ENCODE peak calls at places on chromosome 22, in six cellular contexts. One of them, this sample, is unnamed.
A peak's percentile ranks its signal among the peaks of the same experiment; 100 is the strongest.

GRCh38 chr22:19368876-19369275 is 62.7 kb downstream of the HIRA start:
- DNase-seq in Karpas-422: no peak
- DNase-seq in sigmoid colon: peak; percentile 41
- DNase-seq in CD4-positive, alpha-beta memory T cell: no peak
- DNase-seq in PC-9: no peak
- DNase-seq in naive thymus-derived CD4-positive, alpha-beta T cell: no peak
- DNase-seq in this sample: no peak

GRCh38 chr22:49936973-49937757 is 18.7 kb downstream of the CRELD2 start:
- DNase-seq in Karpas-422: no peak
- DNase-seq in sigmoid colon: no peak
- DNase-seq in CD4-positive, alpha-beta memory T cell: peak; percentile 39
- DNase-seq in PC-9: no peak
- DNase-seq in naive thymus-derived CD4-positive, alpha-beta T cell: no peak
- DNase-seq in this sample: peak; percentile 90

GRCh38 chr22:37501610-37502341 is 15.6 kb upstream of the MFNG start:
- DNase-seq in Karpas-422: no peak
- DNase-seq in sigmoid colon: no peak
- DNase-seq in CD4-positive, alpha-beta memory T cell: no peak
- DNase-seq in PC-9: no peak
- DNase-seq in naive thymus-derived CD4-positive, alpha-beta T cell: no peak
- DNase-seq in this sample: peak; percentile 92

GRCh38 chr22:37781434-37782059 is 26.2 kb upstream of the GCAT start:
- DNase-seq in Karpas-422: peak; percentile 56
- DNase-seq in sigmoid colon: no peak
- DNase-seq in CD4-positive, alpha-beta memory T cell: no peak
- DNase-seq in PC-9: no peak
- DNase-seq in naive thymus-derived CD4-positive, alpha-beta T cell: no peak
- DNase-seq in this sample: no peak

GRCh38 chr22:19419086-19419463 is 12.5 kb downstream of the HIRA start:
- DNase-seq in Karpas-422: peak; percentile 59
- DNase-seq in sigmoid colon: no peak
- DNase-seq in CD4-positive, alpha-beta memory T cell: no peak
- DNase-seq in PC-9: no peak
- DNase-seq in naive thymus-derived CD4-positive, alpha-beta T cell: no peak
- DNase-seq in this sample: no peak

GRCh38 chr22:37428649-37429586 is 1.6 kb upstream of the ELFN2 start:
- DNase-seq in Karpas-422: peak; percentile 86
- DNase-seq in sigmoid colon: no peak
- DNase-seq in CD4-positive, alpha-beta memory T cell: no peak
- DNase-seq in PC-9: no peak
- DNase-seq in naive thymus-derived CD4-positive, alpha-beta T cell: peak; percentile 54
- DNase-seq in this sample: peak; percentile 84

GRCh38 chr22:41929158-41929896 is 2.7 kb upstream of the TNFRSF13C start:
- DNase-seq in Karpas-422: peak; percentile 73
- DNase-seq in sigmoid colon: no peak
- DNase-seq in CD4-positive, alpha-beta memory T cell: no peak
- DNase-seq in PC-9: no peak
- DNase-seq in naive thymus-derived CD4-positive, alpha-beta T cell: no peak
- DNase-seq in this sample: no peak

GRCh38 chr22:48752451-48753380 is 1075.0 kb downstream of the BRD1 start:
- DNase-seq in Karpas-422: no peak
- DNase-seq in sigmoid colon: peak; percentile 49
- DNase-seq in CD4-positive, alpha-beta memory T cell: no peak
- DNase-seq in PC-9: no peak
- DNase-seq in naive thymus-derived CD4-positive, alpha-beta T cell: no peak
- DNase-seq in this sample: no peak

GRCh38 chr22:48707749-48708557 is 1119.7 kb downstream of the BRD1 start:
- DNase-seq in Karpas-422: no peak
- DNase-seq in sigmoid colon: peak; percentile 57
- DNase-seq in CD4-positive, alpha-beta memory T cell: no peak
- DNase-seq in PC-9: no peak
- DNase-seq in naive thymus-derived CD4-positive, alpha-beta T cell: no peak
- DNase-seq in this sample: no peak

GRCh38 chr22:44074286-44074984 is 50.3 kb downstream of the PARVB start:
- DNase-seq in Karpas-422: no peak
- DNase-seq in sigmoid colon: no peak
- DNase-seq in CD4-positive, alpha-beta memory T cell: no peak
- DNase-seq in PC-9: no peak
- DNase-seq in naive thymus-derived CD4-positive, alpha-beta T cell: no peak
- DNase-seq in this sample: no peak

GRCh38 chr22:30858976-30859713 is 109.4 kb downstream of the MORC2 start:
- DNase-seq in Karpas-422: no peak
- DNase-seq in sigmoid colon: no peak
- DNase-seq in CD4-positive, alpha-beta memory T cell: no peak
- DNase-seq in PC-9: no peak
- DNase-seq in naive thymus-derived CD4-positive, alpha-beta T cell: no peak
- DNase-seq in this sample: no peak

GRCh38 chr22:43980996-43981395 is 25.8 kb downstream of the SAMM50 start:
- DNase-seq in Karpas-422: no peak
- DNase-seq in sigmoid colon: peak; percentile 48
- DNase-seq in CD4-positive, alpha-beta memory T cell: no peak
- DNase-seq in PC-9: peak; percentile 28
- DNase-seq in naive thymus-derived CD4-positive, alpha-beta T cell: no peak
- DNase-seq in this sample: no peak

GRCh38 chr22:25388866-25389540 is 169.6 kb downstream of the CRYBB2 start:
- DNase-seq in Karpas-422: no peak
- DNase-seq in sigmoid colon: no peak
- DNase-seq in CD4-positive, alpha-beta memory T cell: no peak
- DNase-seq in PC-9: no peak
- DNase-seq in naive thymus-derived CD4-positive, alpha-beta T cell: no peak
- DNase-seq in this sample: no peak

GRCh38 chr22:40376149-40376548 is 5.8 kb downstream of the SGSM3 start:
- DNase-seq in Karpas-422: peak; percentile 94
- DNase-seq in sigmoid colon: no peak
- DNase-seq in CD4-positive, alpha-beta memory T cell: no peak
- DNase-seq in PC-9: no peak
- DNase-seq in naive thymus-derived CD4-positive, alpha-beta T cell: no peak
- DNase-seq in this sample: no peak

GRCh38 chr22:50303848-50304527 is 3.5 kb downstream of the PLXNB2 start:
- DNase-seq in Karpas-422: peak; percentile 64
- DNase-seq in sigmoid colon: peak; percentile 88
- DNase-seq in CD4-positive, alpha-beta memory T cell: no peak
- DNase-seq in PC-9: peak; percentile 94
- DNase-seq in naive thymus-derived CD4-positive, alpha-beta T cell: no peak
- DNase-seq in this sample: no peak

GRCh38 chr22:47174671-47175111 is 412.2 kb downstream of the TBC1D22A start:
- DNase-seq in Karpas-422: no peak
- DNase-seq in sigmoid colon: peak; percentile 58
- DNase-seq in CD4-positive, alpha-beta memory T cell: no peak
- DNase-seq in PC-9: no peak
- DNase-seq in naive thymus-derived CD4-positive, alpha-beta T cell: no peak
- DNase-seq in this sample: no peak

GRCh38 chr22:40463017-40463631 is 92.7 kb downstream of the SGSM3 start:
- DNase-seq in Karpas-422: peak; percentile 88
- DNase-seq in sigmoid colon: no peak
- DNase-seq in CD4-positive, alpha-beta memory T cell: peak; percentile 58
- DNase-seq in PC-9: no peak
- DNase-seq in naive thymus-derived CD4-positive, alpha-beta T cell: peak; percentile 53
- DNase-seq in this sample: no peak

DNA sequence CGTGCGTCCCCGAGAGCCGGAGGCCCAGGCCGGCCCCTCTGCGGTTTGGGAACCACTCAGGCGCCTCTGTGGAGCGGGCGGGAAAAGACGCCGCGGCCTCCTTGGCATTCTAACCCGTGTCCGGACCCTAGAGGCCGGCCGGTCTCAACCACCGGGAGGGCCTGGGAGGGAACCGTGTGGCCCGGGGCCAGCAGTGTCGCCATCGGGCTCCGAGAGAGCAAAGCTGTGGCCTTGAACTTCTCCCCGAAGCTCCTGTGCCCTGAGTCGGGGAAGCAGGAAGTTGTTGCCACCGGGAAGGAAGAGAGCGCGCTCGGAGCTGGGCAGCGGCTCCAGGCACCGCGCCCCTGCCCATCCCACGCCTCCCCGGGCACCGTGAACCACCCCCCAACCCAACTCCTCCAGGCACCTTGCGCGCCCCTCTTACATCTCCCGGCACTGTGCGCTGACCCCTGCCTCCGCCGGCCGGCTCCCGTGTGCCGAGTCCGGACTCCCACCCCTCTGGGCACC is 80.1 kb upstream of the PPARA start:
- DNase-seq in Karpas-422: peak; percentile 80
- DNase-seq in sigmoid colon: peak; percentile 91
- DNase-seq in CD4-positive, alpha-beta memory T cell: no peak
- DNase-seq in PC-9: peak; percentile 70
- DNase-seq in naive thymus-derived CD4-positive, alpha-beta T cell: peak; percentile 13
- DNase-seq in this sample: peak; percentile 73
- H3K27ac ChIP-seq in Karpas-422: peak overlapping the region; percentile 88
- H3K27ac ChIP-seq in sigmoid colon: peak overlapping the region; percentile 100
- H3K27ac ChIP-seq in CD4-positive, alpha-beta memory T cell: peak overlapping the region; percentile 69
- H3K27ac ChIP-seq in PC-9: peak overlapping the region; percentile 94
- H3K27ac ChIP-seq in naive thymus-derived CD4-positive, alpha-beta T cell: peak overlapping the region; percentile 85
- H3K27ac ChIP-seq in this sample: no peak overlapping the region

GRCh38 chr22:22942511-22943329 is 55.1 kb downstream of the IGLL5 start:
- DNase-seq in Karpas-422: peak; percentile 95
- DNase-seq in sigmoid colon: peak; percentile 61
- DNase-seq in CD4-positive, alpha-beta memory T cell: peak; percentile 72
- DNase-seq in PC-9: no peak
- DNase-seq in naive thymus-derived CD4-positive, alpha-beta T cell: peak; percentile 45
- DNase-seq in this sample: peak; percentile 70
- H3K27ac ChIP-seq in Karpas-422: peak overlapping the region; percentile 18
- H3K27ac ChIP-seq in sigmoid colon: no peak overlapping the region
- H3K27ac ChIP-seq in CD4-positive, alpha-beta memory T cell: no peak overlapping the region
- H3K27ac ChIP-seq in PC-9: no peak overlapping the region
- H3K27ac ChIP-seq in naive thymus-derived CD4-positive, alpha-beta T cell: no peak overlapping the region
- H3K27ac ChIP-seq in this sample: no peak overlapping the region

DNA sequence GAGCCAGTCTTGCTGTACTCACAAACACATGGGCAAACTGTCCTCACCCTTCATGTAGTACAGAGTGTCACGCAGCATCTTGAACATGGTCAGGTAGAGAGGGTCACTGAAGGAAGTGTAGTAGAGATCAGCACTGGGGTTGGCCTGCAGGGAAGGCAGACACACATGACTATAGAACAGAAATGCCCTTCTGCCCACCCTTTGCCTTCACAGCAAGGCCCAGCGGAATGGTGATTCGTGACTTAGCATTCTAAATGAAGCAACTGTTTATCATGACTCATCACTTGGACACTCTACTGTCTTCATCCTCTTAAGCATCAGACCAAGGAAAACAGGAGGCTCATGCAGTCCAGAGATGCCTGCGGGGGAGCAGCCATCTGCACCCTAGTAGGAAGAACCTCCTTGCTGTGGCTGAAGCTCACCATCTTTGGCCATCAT is 33.4 kb downstream of the SERPIND1 start:
- DNase-seq in Karpas-422: no peak
- DNase-seq in sigmoid colon: no peak
- DNase-seq in CD4-positive, alpha-beta memory T cell: no peak
- DNase-seq in PC-9: peak; percentile 72
- DNase-seq in naive thymus-derived CD4-positive, alpha-beta T cell: no peak
- DNase-seq in this sample: peak; percentile 76
- H3K27ac ChIP-seq in Karpas-422: no peak overlapping the region
- H3K27ac ChIP-seq in sigmoid colon: no peak overlapping the region
- H3K27ac ChIP-seq in CD4-positive, alpha-beta memory T cell: no peak overlapping the region
- H3K27ac ChIP-seq in PC-9: no peak overlapping the region
- H3K27ac ChIP-seq in naive thymus-derived CD4-positive, alpha-beta T cell: no peak overlapping the region
- H3K27ac ChIP-seq in this sample: no peak overlapping the region

GRCh38 chr22:45203150-45203974 is 37.3 kb downstream of the KIAA0930 start:
- DNase-seq in Karpas-422: no peak
- DNase-seq in sigmoid colon: peak; percentile 61
- DNase-seq in CD4-positive, alpha-beta memory T cell: no peak
- DNase-seq in PC-9: no peak
- DNase-seq in naive thymus-derived CD4-positive, alpha-beta T cell: no peak
- DNase-seq in this sample: no peak

GRCh38 chr22:45202333-45203149 is 38.2 kb downstream of the KIAA0930 start:
- DNase-seq in Karpas-422: no peak
- DNase-seq in sigmoid colon: peak; percentile 63
- DNase-seq in CD4-positive, alpha-beta memory T cell: no peak
- DNase-seq in PC-9: no peak
- DNase-seq in naive thymus-derived CD4-positive, alpha-beta T cell: no peak
- DNase-seq in this sample: no peak

GRCh38 chr22:45200862-45201511 is 37.3 kb downstream of the NUP50 start:
- DNase-seq in Karpas-422: no peak
- DNase-seq in sigmoid colon: peak; percentile 53
- DNase-seq in CD4-positive, alpha-beta memory T cell: no peak
- DNase-seq in PC-9: no peak
- DNase-seq in naive thymus-derived CD4-positive, alpha-beta T cell: no peak
- DNase-seq in this sample: peak; percentile 29

GRCh38 chr22:45200230-45200629 is 36.5 kb downstream of the NUP50 start:
- DNase-seq in Karpas-422: no peak
- DNase-seq in sigmoid colon: peak; percentile 37
- DNase-seq in CD4-positive, alpha-beta memory T cell: no peak
- DNase-seq in PC-9: no peak
- DNase-seq in naive thymus-derived CD4-positive, alpha-beta T cell: no peak
- DNase-seq in this sample: no peak

DNA sequence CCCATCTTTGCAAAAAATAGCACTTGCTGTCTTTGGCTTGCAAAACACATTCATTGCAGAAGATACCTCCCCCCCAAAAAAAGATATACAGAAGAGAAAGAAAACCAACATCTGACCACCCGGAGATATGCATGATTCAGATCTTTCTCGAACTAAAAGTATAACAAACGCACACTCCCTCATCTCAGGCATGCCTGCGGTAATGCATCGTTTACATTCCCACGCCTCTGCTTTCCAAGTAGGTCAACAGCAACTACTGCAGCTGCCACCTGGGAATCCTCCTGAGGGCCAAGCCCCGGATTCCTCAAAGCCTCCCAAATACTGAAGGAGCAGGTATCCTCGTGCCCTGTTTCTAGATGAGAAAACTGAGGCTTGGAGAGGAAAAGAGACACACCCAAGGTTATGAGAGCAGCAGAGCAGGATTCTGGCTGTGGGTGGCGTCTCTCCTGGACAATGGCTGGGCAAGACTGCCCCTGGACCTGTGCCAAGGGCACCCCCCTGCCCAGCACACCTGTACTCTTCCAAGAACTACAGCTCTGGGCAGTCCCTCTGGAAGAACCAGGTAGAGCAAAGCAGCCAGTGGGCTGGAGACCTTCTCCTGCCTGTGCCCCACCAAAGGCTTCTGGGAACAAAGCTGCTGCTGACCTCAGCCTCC is 38.1 kb downstream of the NUP50 start:
- DNase-seq in Karpas-422: no peak
- DNase-seq in sigmoid colon: peak; percentile 58
- DNase-seq in CD4-positive, alpha-beta memory T cell: no peak
- DNase-seq in PC-9: peak; percentile 88
- DNase-seq in naive thymus-derived CD4-positive, alpha-beta T cell: no peak
- DNase-seq in this sample: no peak
- H3K27ac ChIP-seq in Karpas-422: no peak overlapping the region
- H3K27ac ChIP-seq in sigmoid colon: peak overlapping the region; percentile 67
- H3K27ac ChIP-seq in CD4-positive, alpha-beta memory T cell: no peak overlapping the region
- H3K27ac ChIP-seq in PC-9: peak overlapping the region; percentile 66
- H3K27ac ChIP-seq in naive thymus-derived CD4-positive, alpha-beta T cell: no peak overlapping the region
- H3K27ac ChIP-seq in this sample: no peak overlapping the region